ENCODE peak calls at places on chromosomes 3 and 15, in eight cellular contexts. C is HTR-8/SVneo; Z is GM12892; R is endothelial cell; L is AG04450; B is fibroblast of pulmonary artery; T is stimulated activated CD8-positive, alpha-beta memory T cell treated with anti-CD3 and anti-CD28 coated beads, Interleukin-2, amount 100 ng/mL, for 1 hour; K is HFF-Myc. Y is an unnamed sample.
A peak's percentile ranks its signal among the peaks of the same experiment; 100 is the strongest.

GRCh38 chr15:99953886-99954285 is 220.6 kb upstream of the LYSMD4 start:
- DNase-seq in K (no peak), Z (no peak), C (no peak), R (no peak), L (no peak), T (no peak), B (no peak), Y (no peak)

GRCh38 chr15:63532307-63532744 is 27.9 kb downstream of the USP3 start:
- DNase-seq in L (no peak), C (no peak), Z (no peak), B (peak; percentile 57), T (no peak), K (no peak), R (no peak), Y (no peak)

GRCh38 chr3:64417816-64418215 is 192.6 kb upstream of the PRICKLE2 start:
- DNase-seq in C (no peak), R (no peak), T (no peak), B (peak; percentile 38), L (no peak), Z (no peak), K (no peak), Y (no peak)

GRCh38 chr15:63353887-63354286 is 27.8 kb downstream of the CA12 start:
- DNase-seq in K (no peak), Z (no peak), R (no peak), L (no peak), B (no peak), T (no peak), C (no peak), Y (no peak)

GRCh38 chr15:35540885-35541284 is 5.1 kb downstream of the DPH6 start:
- DNase-seq in T (no peak), B (peak; percentile 51), L (peak; percentile 50), K (no peak), R (no peak), C (no peak), Z (no peak), Y (peak; percentile 33)

GRCh38 chr3:46709147-46709654 is 8.0 kb downstream of the TMIE start:
- DNase-seq in R (no peak), C (no peak), B (no peak), T (no peak), K (no peak), Z (peak; percentile 2), L (no peak), Y (no peak)

GRCh38 chr3:50156991-50157493 is 1.9 kb downstream of the SEMA3F start:
- DNase-seq in C (no peak), L (no peak), B (peak; percentile 47), R (no peak), K (no peak), Z (no peak), T (no peak), Y (no peak)

GRCh38 chr15:73928971-73929627 is 2.8 kb downstream of the LOXL1 start:
- DNase-seq in R (no peak), L (no peak), B (no peak), T (no peak), Z (no peak), K (no peak), C (no peak), Y (no peak)

GRCh38 chr3:27147215-27147614 is 222.0 kb downstream of the NEK10 start:
- DNase-seq in T (no peak), C (no peak), Z (no peak), L (no peak), R (no peak), K (no peak), B (peak; percentile 47), Y (no peak)

GRCh38 chr3:42300778-42301177 is 34.8 kb upstream of the CCK start:
- DNase-seq in L (no peak), T (no peak), R (no peak), Z (no peak), B (no peak), C (no peak), K (no peak), Y (no peak)

GRCh38 chr3:170876537-170876936 is 6.5 kb upstream of the RPL22L1 start:
- DNase-seq in L (no peak), R (no peak), Z (no peak), B (no peak), C (no peak), T (no peak), K (no peak), Y (no peak)

GRCh38 chr3:104359546-104359945 is 1007.2 kb upstream of the ALCAM start:
- DNase-seq in L (peak; percentile 43), T (no peak), C (peak; percentile 26), Z (no peak), B (peak; percentile 85), K (peak; percentile 1), R (no peak), Y (peak; percentile 80)

GRCh38 chr15:90342655-90343054 is 9.4 kb upstream of the ZNF774 start:
- DNase-seq in R (no peak), B (no peak), T (no peak), K (no peak), Z (no peak), L (no peak), C (no peak), Y (no peak)

GRCh38 chr3:27468283-27468886 is 15.8 kb downstream of the SLC4A7 start:
- DNase-seq in Z (no peak), K (no peak), C (no peak), L (no peak), B (no peak), T (no peak), R (no peak), Y (no peak)

GRCh38 chr3:194851254-194851653 is 165.6 kb downstream of the FAM43A start:
- DNase-seq in B (no peak), K (no peak), R (no peak), Z (no peak), L (no peak), T (no peak), C (no peak), Y (no peak)

GRCh38 chr3:132983143-132983770 is 54.9 kb upstream of the TMEM108 start:
- DNase-seq in Z (no peak), R (no peak), T (no peak), C (no peak), L (no peak), B (no peak), K (no peak), Y (no peak)

GRCh38 chr3:171860830-171861535 is 17.8 kb downstream of the TMEM212 start:
- DNase-seq in R (no peak), C (no peak), L (no peak), T (no peak), Z (no peak), K (peak; percentile 74), B (peak; percentile 99), Y (no peak)

GRCh38 chr3:106425021-106425420 is 556.2 kb upstream of the CBLB start:
- DNase-seq in R (no peak), B (peak; percentile 80), C (no peak), T (no peak), L (peak; percentile 62), Z (no peak), K (peak; percentile 32), Y (no peak)

GRCh38 chr3:192326656-192327055 is 400.7 kb downstream of the FGF12 start:
- DNase-seq in B (no peak), R (no peak), K (no peak), C (no peak), Z (no peak), T (no peak), L (no peak), Y (no peak)

GRCh38 chr15:48582472-48583235 is 62.9 kb downstream of the FBN1 start:
- DNase-seq in Z (no peak), K (no peak), C (no peak), B (peak; percentile 95), R (no peak), T (no peak), L (peak; percentile 41), Y (peak; percentile 32)

GRCh38 chr3:134064081-134064480 is 34.4 kb upstream of the SLCO2A1 start:
- DNase-seq in C (no peak), T (no peak), Z (no peak), L (no peak), K (no peak), R (no peak), B (no peak), Y (no peak)

GRCh38 chr3:53493997-53494791 is at the start of gene CACNA1D:
- DNase-seq in Z (peak; percentile 33), L (no peak), C (no peak), T (no peak), B (no peak), R (peak; percentile 22), K (no peak), Y (no peak)

GRCh38 chr15:37880009-37880834 is 54.2 kb upstream of the TMCO5A start:
- DNase-seq in T (no peak), L (peak; percentile 41), Z (no peak), K (no peak), C (peak; percentile 9), B (peak; percentile 82), R (peak; percentile 38), Y (no peak)

GRCh38 chr3:150419959-150420358 is 11.9 kb downstream of the TSC22D2 start:
- DNase-seq in B (no peak), T (no peak), K (no peak), L (no peak), R (no peak), Z (no peak), C (no peak), Y (no peak)

GRCh38 chr3:51637941-51638471 is 33.0 kb upstream of the TEX264 start:
- DNase-seq in T (no peak), C (peak; percentile 73), L (peak; percentile 39), K (peak; percentile 53), Z (peak; percentile 23), R (peak; percentile 61), B (peak; percentile 75), Y (peak; percentile 11)